ENCODE peak calls at places on chromosomes 5 and 9, in six cellular contexts. N is NCI-H510A, A is ascending aorta, K is LoVo, W is tibial nerve, J is progenitor cell of endocrine pancreas. V is an unnamed sample.

GRCh38 chr5:157913575-157913974 is 54.6 kb upstream of the CLINT1 start:
- DNase-seq in J (no peak), W (no peak), N (peak), K (no peak), A (no peak), V (no peak)

GRCh38 chr5:31186672-31187267 is 6.7 kb upstream of the CDH6 start:
- DNase-seq in K (peak), A (no peak), N (peak), J (no peak), W (no peak), V (no peak)

GRCh38 chr5:146048994-146049703 is 56.2 kb downstream of the PLAC8L1 start:
- DNase-seq in K (peak), A (peak), J (peak), N (no peak), W (peak), V (peak)

GRCh38 chr9:78592866-78593265 is 295.9 kb downstream of the PSAT1 start:
- DNase-seq in W (no peak), K (no peak), N (no peak), A (no peak), J (no peak), V (no peak)

GRCh38 chr5:111737716-111738115 is 19.3 kb downstream of the NREP start:
- DNase-seq in K (no peak), A (no peak), J (no peak), W (no peak), N (no peak), V (no peak)

GRCh38 chr5:148697177-148697820 is 43.0 kb upstream of the HTR4 start:
- DNase-seq in W (no peak), J (no peak), A (peak), K (no peak), N (no peak), V (no peak)

GRCh38 chr5:172713113-172713808 is 57.7 kb downstream of the DUSP1 start:
- DNase-seq in K (peak), A (peak), N (no peak), J (peak), W (peak), V (peak)

GRCh38 chr5:122929001-122929400 is 83.6 kb downstream of the SNX24 start:
- DNase-seq in W (no peak), N (peak), K (no peak), A (no peak), J (no peak), V (no peak)

GRCh38 chr9:133771486-133772482 is 33.6 kb upstream of the SARDH start:
- DNase-seq in K (no peak), A (peak), J (peak), N (no peak), W (no peak), V (no peak)

GRCh38 chr5:143662020-143662419 is 149.9 kb upstream of the HMHB1 start:
- DNase-seq in J (no peak), K (no peak), N (no peak), W (no peak), A (no peak), V (no peak)

GRCh38 chr5:143322931-143323330 is 80.6 kb downstream of the NR3C1 start:
- DNase-seq in N (no peak), K (no peak), J (no peak), W (no peak), A (no peak), V (no peak)

GRCh38 chr9:108766786-108767185 is 89.0 kb downstream of the ACTL7B start:
- DNase-seq in A (no peak), W (no peak), K (no peak), J (no peak), N (peak), V (no peak)

GRCh38 chr5:140266471-140267200 is 36.3 kb downstream of the PFDN1 start:
- DNase-seq in A (no peak), J (no peak), N (no peak), W (no peak), K (no peak), V (no peak)

GRCh38 chr5:149471406-149472183 is 79.6 kb downstream of the CSNK1A1 start:
- DNase-seq in W (no peak), J (no peak), K (peak), N (no peak), A (no peak), V (no peak)

GRCh38 chr5:91384671-91385430 is 1.7 kb upstream of the ARRDC3 start:
- DNase-seq in A (no peak), K (peak), J (no peak), W (peak), N (peak), V (no peak)

GRCh38 chr5:107513337-107514125 is 157.2 kb downstream of the EFNA5 start:
- DNase-seq in W (no peak), N (no peak), J (no peak), K (no peak), A (no peak), V (no peak)

V was measured in heart right ventricle.